ENCODE peak calls at places on chromosomes 12 and 14, in seven cellular contexts. U, E, H, R, C, X and I are unnamed samples.
A peak's percentile ranks its signal among the peaks of the same experiment; 100 is the strongest.

GRCh38 chr12:93015970-93016751 is 87.1 kb upstream of the EEA1 start:
- DNase-seq in U (no peak), H (no peak), C (no peak), E (no peak), X (no peak), R (no peak), I (no peak)

GRCh38 chr12:125104978-125105377 is 39.7 kb downstream of the AACS start:
- DNase-seq in R (no peak), C (no peak), U (no peak), H (no peak), E (no peak), X (no peak), I (no peak)

GRCh38 chr14:59406454-59407245 is 58.5 kb downstream of the GPR135 start:
- DNase-seq in R (no peak), X (no peak), H (no peak), E (no peak), U (no peak), C (no peak), I (no peak)

GRCh38 chr12:75162845-75163244 is 46.8 kb downstream of the KCNC2 start:
- DNase-seq in E (no peak), C (no peak), U (no peak), R (no peak), H (no peak), X (no peak), I (no peak)

GRCh38 chr14:71362282-71362681 is 455.0 kb downstream of the PCNX1 start:
- DNase-seq in R (no peak), H (no peak), C (no peak), X (no peak), U (peak; percentile 19), E (no peak), I (peak; percentile 83)

GRCh38 chr14:105093426-105094192 is 28.4 kb upstream of the GPR132 start:
- DNase-seq in C (peak; percentile 68), E (peak; percentile 28), X (peak; percentile 88), U (no peak), H (peak; percentile 87), R (peak; percentile 59), I (peak; percentile 88)

GRCh38 chr12:18217981-18218380 is 43.3 kb upstream of the PIK3C2G start:
- DNase-seq in E (no peak), U (no peak), H (no peak), R (no peak), X (no peak), C (no peak), I (no peak)

GRCh38 chr14:75292016-75292646 is 13.5 kb downstream of the FOS start:
- DNase-seq in H (peak; percentile 15), X (no peak), C (no peak), U (no peak), E (no peak), R (no peak), I (no peak)

GRCh38 chr12:121334513-121335343 is 17.5 kb downstream of the ANAPC5 start:
- DNase-seq in C (peak; percentile 73), H (no peak), E (peak; percentile 97), U (peak; percentile 90), X (no peak), R (peak; percentile 70), I (peak; percentile 85)

GRCh38 chr12:18811268-18811667 is 73.3 kb downstream of the CAPZA3 start:
- DNase-seq in C (no peak), X (no peak), R (no peak), E (no peak), H (no peak), U (no peak), I (no peak)

GRCh38 chr12:47222960-47223847 is 143.4 kb upstream of the AMIGO2 start:
- DNase-seq in X (no peak), E (no peak), U (no peak), R (no peak), C (no peak), H (no peak), I (peak; percentile 26)

GRCh38 chr12:52518574-52519469 is 1.4 kb downstream of the KRT5 start:
- DNase-seq in X (no peak), E (no peak), R (no peak), U (no peak), C (no peak), H (no peak), I (no peak)

GRCh38 chr12:96225994-96226399 is 31.8 kb downstream of the ELK3 start:
- DNase-seq in X (no peak), E (no peak), C (no peak), H (no peak), R (no peak), U (no peak), I (no peak)